ENCODE peak calls at places on chromosome 9, in six cellular contexts. One of them, this sample, is unnamed.

GRCh38 chr9:659286-659685 is 182.2 kb upstream of the DMRT1 start:
- DNase-seq in T follicular helper cell: no peak
- DNase-seq in AML-193: no peak
- DNase-seq in activated CD4-positive, alpha-beta T cell treated with anti-CD3 and anti-CD28 coated beads, Interleukin-2, amount 50 U/mL, for 1 hour: no peak
- DNase-seq in hypothalamus: no peak
- DNase-seq in stimulated activated CD4-positive, alpha-beta T cell treated with anti-CD3 and anti-CD28 coated beads, Interleukin-12 subunit alpha, Interleukin-12 subunit beta, amount 100 ng/mL, for 4 hours: no peak
- DNase-seq in this sample: no peak

GRCh38 chr9:96381696-96382095 is 1.8 kb downstream of the SLC35D2 start:
- DNase-seq in T follicular helper cell: no peak
- DNase-seq in AML-193: no peak
- DNase-seq in activated CD4-positive, alpha-beta T cell treated with anti-CD3 and anti-CD28 coated beads, Interleukin-2, amount 50 U/mL, for 1 hour: no peak
- DNase-seq in hypothalamus: no peak
- DNase-seq in stimulated activated CD4-positive, alpha-beta T cell treated with anti-CD3 and anti-CD28 coated beads, Interleukin-12 subunit alpha, Interleukin-12 subunit beta, amount 100 ng/mL, for 4 hours: no peak
- DNase-seq in this sample: no peak

GRCh38 chr9:93022721-93023520 is 35.6 kb upstream of the SUSD3 start:
- DNase-seq in T follicular helper cell: no peak
- DNase-seq in AML-193: no peak
- DNase-seq in activated CD4-positive, alpha-beta T cell treated with anti-CD3 and anti-CD28 coated beads, Interleukin-2, amount 50 U/mL, for 1 hour: no peak
- DNase-seq in hypothalamus: no peak
- DNase-seq in stimulated activated CD4-positive, alpha-beta T cell treated with anti-CD3 and anti-CD28 coated beads, Interleukin-12 subunit alpha, Interleukin-12 subunit beta, amount 100 ng/mL, for 4 hours: no peak
- DNase-seq in this sample: no peak

GRCh38 chr9:28050046-28050445 is 476.8 kb upstream of the C9orf72 start:
- DNase-seq in T follicular helper cell: no peak
- DNase-seq in AML-193: no peak
- DNase-seq in activated CD4-positive, alpha-beta T cell treated with anti-CD3 and anti-CD28 coated beads, Interleukin-2, amount 50 U/mL, for 1 hour: no peak
- DNase-seq in hypothalamus: no peak
- DNase-seq in stimulated activated CD4-positive, alpha-beta T cell treated with anti-CD3 and anti-CD28 coated beads, Interleukin-12 subunit alpha, Interleukin-12 subunit beta, amount 100 ng/mL, for 4 hours: no peak
- DNase-seq in this sample: no peak

GRCh38 chr9:69981686-69982450 is 61.8 kb upstream of the MAMDC2 start:
- DNase-seq in T follicular helper cell: no peak
- DNase-seq in AML-193: no peak
- DNase-seq in activated CD4-positive, alpha-beta T cell treated with anti-CD3 and anti-CD28 coated beads, Interleukin-2, amount 50 U/mL, for 1 hour: no peak
- DNase-seq in hypothalamus: no peak
- DNase-seq in stimulated activated CD4-positive, alpha-beta T cell treated with anti-CD3 and anti-CD28 coated beads, Interleukin-12 subunit alpha, Interleukin-12 subunit beta, amount 100 ng/mL, for 4 hours: no peak
- DNase-seq in this sample: no peak

GRCh38 chr9:113738898-113739604 is 137.1 kb upstream of the ZNF618 start:
- DNase-seq in T follicular helper cell: no peak
- DNase-seq in AML-193: no peak
- DNase-seq in activated CD4-positive, alpha-beta T cell treated with anti-CD3 and anti-CD28 coated beads, Interleukin-2, amount 50 U/mL, for 1 hour: no peak
- DNase-seq in hypothalamus: no peak
- DNase-seq in stimulated activated CD4-positive, alpha-beta T cell treated with anti-CD3 and anti-CD28 coated beads, Interleukin-12 subunit alpha, Interleukin-12 subunit beta, amount 100 ng/mL, for 4 hours: no peak
- DNase-seq in this sample: no peak

GRCh38 chr9:130021123-130021522 is 21.9 kb downstream of the FNBP1 start:
- DNase-seq in T follicular helper cell: no peak
- DNase-seq in AML-193: no peak
- DNase-seq in activated CD4-positive, alpha-beta T cell treated with anti-CD3 and anti-CD28 coated beads, Interleukin-2, amount 50 U/mL, for 1 hour: no peak
- DNase-seq in hypothalamus: no peak
- DNase-seq in stimulated activated CD4-positive, alpha-beta T cell treated with anti-CD3 and anti-CD28 coated beads, Interleukin-12 subunit alpha, Interleukin-12 subunit beta, amount 100 ng/mL, for 4 hours: no peak
- DNase-seq in this sample: no peak

GRCh38 chr9:128683340-128684064 is 5.5 kb upstream of the SET start:
- DNase-seq in T follicular helper cell: no peak
- DNase-seq in AML-193: peak; percentile 49
- DNase-seq in activated CD4-positive, alpha-beta T cell treated with anti-CD3 and anti-CD28 coated beads, Interleukin-2, amount 50 U/mL, for 1 hour: no peak
- DNase-seq in hypothalamus: no peak
- DNase-seq in stimulated activated CD4-positive, alpha-beta T cell treated with anti-CD3 and anti-CD28 coated beads, Interleukin-12 subunit alpha, Interleukin-12 subunit beta, amount 100 ng/mL, for 4 hours: peak; percentile 32
- DNase-seq in this sample: peak; percentile 13

GRCh38 chr9:132804576-132805295 is 73.3 kb downstream of the AK8 start:
- DNase-seq in T follicular helper cell: no peak
- DNase-seq in AML-193: no peak
- DNase-seq in activated CD4-positive, alpha-beta T cell treated with anti-CD3 and anti-CD28 coated beads, Interleukin-2, amount 50 U/mL, for 1 hour: no peak
- DNase-seq in hypothalamus: no peak
- DNase-seq in stimulated activated CD4-positive, alpha-beta T cell treated with anti-CD3 and anti-CD28 coated beads, Interleukin-12 subunit alpha, Interleukin-12 subunit beta, amount 100 ng/mL, for 4 hours: no peak
- DNase-seq in this sample: peak; percentile 29

GRCh38 chr9:113646946-113647914 is 183.7 kb downstream of the RGS3 start:
- DNase-seq in T follicular helper cell: no peak
- DNase-seq in AML-193: no peak
- DNase-seq in activated CD4-positive, alpha-beta T cell treated with anti-CD3 and anti-CD28 coated beads, Interleukin-2, amount 50 U/mL, for 1 hour: no peak
- DNase-seq in hypothalamus: no peak
- DNase-seq in stimulated activated CD4-positive, alpha-beta T cell treated with anti-CD3 and anti-CD28 coated beads, Interleukin-12 subunit alpha, Interleukin-12 subunit beta, amount 100 ng/mL, for 4 hours: no peak
- DNase-seq in this sample: no peak

GRCh38 chr9:80085668-80086067 is 513.9 kb downstream of the TLE4 start:
- DNase-seq in T follicular helper cell: no peak
- DNase-seq in AML-193: no peak
- DNase-seq in activated CD4-positive, alpha-beta T cell treated with anti-CD3 and anti-CD28 coated beads, Interleukin-2, amount 50 U/mL, for 1 hour: no peak
- DNase-seq in hypothalamus: no peak
- DNase-seq in stimulated activated CD4-positive, alpha-beta T cell treated with anti-CD3 and anti-CD28 coated beads, Interleukin-12 subunit alpha, Interleukin-12 subunit beta, amount 100 ng/mL, for 4 hours: no peak
- DNase-seq in this sample: no peak

GRCh38 chr9:16039103-16039987 is 486.5 kb downstream of the CCDC171 start:
- DNase-seq in T follicular helper cell: no peak
- DNase-seq in AML-193: no peak
- DNase-seq in activated CD4-positive, alpha-beta T cell treated with anti-CD3 and anti-CD28 coated beads, Interleukin-2, amount 50 U/mL, for 1 hour: no peak
- DNase-seq in hypothalamus: no peak
- DNase-seq in stimulated activated CD4-positive, alpha-beta T cell treated with anti-CD3 and anti-CD28 coated beads, Interleukin-12 subunit alpha, Interleukin-12 subunit beta, amount 100 ng/mL, for 4 hours: no peak
- DNase-seq in this sample: no peak

GRCh38 chr9:71607571-71607970 is 160.7 kb downstream of the CEMIP2 start:
- DNase-seq in T follicular helper cell: no peak
- DNase-seq in AML-193: no peak
- DNase-seq in activated CD4-positive, alpha-beta T cell treated with anti-CD3 and anti-CD28 coated beads, Interleukin-2, amount 50 U/mL, for 1 hour: no peak
- DNase-seq in hypothalamus: no peak
- DNase-seq in stimulated activated CD4-positive, alpha-beta T cell treated with anti-CD3 and anti-CD28 coated beads, Interleukin-12 subunit alpha, Interleukin-12 subunit beta, amount 100 ng/mL, for 4 hours: no peak
- DNase-seq in this sample: no peak

GRCh38 chr9:21037278-21037677 is 5.8 kb upstream of the HACD4 start:
- DNase-seq in T follicular helper cell: no peak
- DNase-seq in AML-193: no peak
- DNase-seq in activated CD4-positive, alpha-beta T cell treated with anti-CD3 and anti-CD28 coated beads, Interleukin-2, amount 50 U/mL, for 1 hour: no peak
- DNase-seq in hypothalamus: no peak
- DNase-seq in stimulated activated CD4-positive, alpha-beta T cell treated with anti-CD3 and anti-CD28 coated beads, Interleukin-12 subunit alpha, Interleukin-12 subunit beta, amount 100 ng/mL, for 4 hours: no peak
- DNase-seq in this sample: no peak

GRCh38 chr9:137919649-137920101 is 42.1 kb downstream of the CACNA1B start:
- DNase-seq in T follicular helper cell: no peak
- DNase-seq in AML-193: no peak
- DNase-seq in activated CD4-positive, alpha-beta T cell treated with anti-CD3 and anti-CD28 coated beads, Interleukin-2, amount 50 U/mL, for 1 hour: no peak
- DNase-seq in hypothalamus: no peak
- DNase-seq in stimulated activated CD4-positive, alpha-beta T cell treated with anti-CD3 and anti-CD28 coated beads, Interleukin-12 subunit alpha, Interleukin-12 subunit beta, amount 100 ng/mL, for 4 hours: no peak
- DNase-seq in this sample: no peak

GRCh38 chr9:120928015-120928719 is 1.6 kb upstream of the TRAF1 start:
- DNase-seq in T follicular helper cell: no peak
- DNase-seq in AML-193: no peak
- DNase-seq in activated CD4-positive, alpha-beta T cell treated with anti-CD3 and anti-CD28 coated beads, Interleukin-2, amount 50 U/mL, for 1 hour: no peak
- DNase-seq in hypothalamus: peak; percentile 27
- DNase-seq in stimulated activated CD4-positive, alpha-beta T cell treated with anti-CD3 and anti-CD28 coated beads, Interleukin-12 subunit alpha, Interleukin-12 subunit beta, amount 100 ng/mL, for 4 hours: no peak
- DNase-seq in this sample: no peak

GRCh38 chr9:121878208-121878835 is 214.8 kb downstream of the TTLL11 start:
- DNase-seq in T follicular helper cell: no peak
- DNase-seq in AML-193: no peak
- DNase-seq in activated CD4-positive, alpha-beta T cell treated with anti-CD3 and anti-CD28 coated beads, Interleukin-2, amount 50 U/mL, for 1 hour: no peak
- DNase-seq in hypothalamus: no peak
- DNase-seq in stimulated activated CD4-positive, alpha-beta T cell treated with anti-CD3 and anti-CD28 coated beads, Interleukin-12 subunit alpha, Interleukin-12 subunit beta, amount 100 ng/mL, for 4 hours: no peak
- DNase-seq in this sample: no peak

GRCh38 chr9:124450241-124450924 is at the start of gene ADGRD2:
- DNase-seq in T follicular helper cell: no peak
- DNase-seq in AML-193: no peak
- DNase-seq in activated CD4-positive, alpha-beta T cell treated with anti-CD3 and anti-CD28 coated beads, Interleukin-2, amount 50 U/mL, for 1 hour: no peak
- DNase-seq in hypothalamus: no peak
- DNase-seq in stimulated activated CD4-positive, alpha-beta T cell treated with anti-CD3 and anti-CD28 coated beads, Interleukin-12 subunit alpha, Interleukin-12 subunit beta, amount 100 ng/mL, for 4 hours: peak; percentile 5
- DNase-seq in this sample: no peak

GRCh38 chr9:106697799-106698591 is 165.0 kb upstream of the ZNF462 start:
- DNase-seq in T follicular helper cell: no peak
- DNase-seq in AML-193: no peak
- DNase-seq in activated CD4-positive, alpha-beta T cell treated with anti-CD3 and anti-CD28 coated beads, Interleukin-2, amount 50 U/mL, for 1 hour: no peak
- DNase-seq in hypothalamus: peak; percentile 35
- DNase-seq in stimulated activated CD4-positive, alpha-beta T cell treated with anti-CD3 and anti-CD28 coated beads, Interleukin-12 subunit alpha, Interleukin-12 subunit beta, amount 100 ng/mL, for 4 hours: no peak
- DNase-seq in this sample: no peak

This sample was measured in effector memory CD8-positive, alpha-beta T cell.